ENCODE peak calls at places on chromosomes 6 and 20, in seven cellular contexts. H is A549, R is cardiac muscle cell, J is Panc1, Q is stomach, S is ovary, A is keratinocyte. U is an unnamed sample.

GRCh38 chr6:166588691-166589333 is 2.3 kb upstream of the RAMACL start:
- DNase-seq in R (no peak), Q (no peak), H (no peak), A (no peak), S (no peak), J (no peak), U (no peak)

GRCh38 chr20:3204124-3204794 is at the start of gene DDRGK1:
- DNase-seq in Q (peak; percentile 93), A (peak; percentile 36), J (peak; percentile 61), H (peak; percentile 91), R (peak; percentile 84), S (peak; percentile 92), U (peak; percentile 92)

GRCh38 chr20:53510266-53510665 is 83.4 kb downstream of the ZNF217 start:
- DNase-seq in J (no peak), Q (no peak), H (no peak), S (no peak), R (no peak), A (no peak), U (no peak)

GRCh38 chr6:166204852-166205650 is 37.4 kb upstream of the TBXT start:
- DNase-seq in R (no peak), J (no peak), S (no peak), H (no peak), A (no peak), Q (no peak), U (no peak)

GRCh38 chr6:145544031-145544430 is 191.3 kb downstream of the EPM2A start:
- DNase-seq in R (no peak), Q (no peak), H (peak; percentile 1), J (no peak), A (peak; percentile 59), S (no peak), U (no peak)

GRCh38 chr20:6473197-6473596 is 294.3 kb upstream of the BMP2 start:
- DNase-seq in Q (no peak), A (peak; percentile 41), J (no peak), S (no peak), H (no peak), R (no peak), U (no peak)

GRCh38 chr20:34420146-34420545 is 57.1 kb downstream of the ITCH start:
- DNase-seq in R (no peak), A (no peak), S (no peak), J (no peak), H (no peak), Q (no peak), U (no peak)

GRCh38 chr20:15220009-15220656 is 882.7 kb upstream of the FLRT3 start:
- DNase-seq in Q (no peak), A (no peak), R (no peak), H (no peak), S (no peak), J (no peak), U (no peak)

GRCh38 chr6:165568326-165568725 is 94.7 kb downstream of the PDE10A start:
- DNase-seq in J (no peak), R (no peak), A (no peak), Q (no peak), H (no peak), S (no peak), U (no peak)

DNA sequence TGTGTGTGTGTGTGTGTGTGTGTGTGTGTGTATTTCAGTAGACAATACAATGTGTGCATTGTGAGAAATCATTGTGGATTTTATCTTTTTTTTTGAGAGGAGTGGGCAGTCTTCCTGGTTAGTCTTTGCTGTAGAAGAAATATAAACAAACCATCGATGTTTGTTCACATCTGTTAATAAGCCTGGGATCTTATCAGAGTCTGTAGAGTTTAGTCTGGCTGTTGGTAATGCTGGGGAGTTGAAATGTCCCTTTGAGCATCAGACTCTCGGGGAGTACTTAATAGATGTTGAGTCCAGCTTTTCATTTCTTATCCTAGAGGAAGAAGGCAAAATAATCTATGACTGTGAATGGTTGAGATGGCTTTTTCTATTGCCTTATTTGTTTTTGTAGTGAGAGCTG is 96.6 kb upstream of the SUPT3H start:
- DNase-seq in Q (no peak), R (no peak), A (no peak), S (no peak), H (no peak), J (no peak), U (no peak)
- H3K27ac ChIP-seq in Q (no peak overlapping the region), R (no peak overlapping the region), A (no peak overlapping the region), S (no peak overlapping the region), H (no peak overlapping the region), J (no peak overlapping the region), U (no peak overlapping the region)

DNA sequence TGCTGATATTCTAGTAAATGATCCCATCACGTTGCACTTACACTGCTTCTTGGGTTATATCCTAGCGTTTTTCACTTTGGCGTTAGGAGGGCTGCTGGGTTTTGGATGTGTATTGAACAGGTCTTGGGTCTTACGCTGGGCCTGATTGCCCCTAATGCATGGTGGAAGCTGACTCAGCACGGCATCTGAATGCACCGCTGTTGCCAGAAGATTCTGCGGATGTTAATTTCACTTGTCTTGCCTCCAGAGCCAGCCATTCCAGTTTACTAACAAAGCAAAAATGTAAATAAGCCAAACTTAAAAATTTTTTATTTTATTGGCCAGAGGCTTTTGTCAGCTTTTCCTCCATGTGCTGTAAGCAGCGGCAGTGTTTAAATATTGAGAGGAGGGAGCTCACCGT is 233.5 kb downstream of the TMEM242 start:
- DNase-seq in Q (no peak), J (no peak), H (no peak), S (no peak), A (no peak), R (no peak), U (no peak)
- H3K4me3 ChIP-seq in Q (no peak overlapping the region), J (no peak overlapping the region), H (no peak overlapping the region), S (no peak overlapping the region), A (no peak overlapping the region), R (no peak overlapping the region), U (no peak overlapping the region)

GRCh38 chr6:106161893-106162292 is 75.8 kb downstream of the PRDM1 start:
- DNase-seq in S (no peak), Q (no peak), R (no peak), H (no peak), A (no peak), J (no peak), U (no peak)
- H3K4me1 ChIP-seq in S (no peaks in the 10 kb centered on the region), Q (no peaks in the 10 kb centered on the region), R (no peaks in the 10 kb centered on the region), H (peaks cover 9% of the 10 kb centered on the region), A (peaks cover 13% of the 10 kb centered on the region), J (no peaks in the 10 kb centered on the region), U (no peaks in the 10 kb centered on the region)

DNA sequence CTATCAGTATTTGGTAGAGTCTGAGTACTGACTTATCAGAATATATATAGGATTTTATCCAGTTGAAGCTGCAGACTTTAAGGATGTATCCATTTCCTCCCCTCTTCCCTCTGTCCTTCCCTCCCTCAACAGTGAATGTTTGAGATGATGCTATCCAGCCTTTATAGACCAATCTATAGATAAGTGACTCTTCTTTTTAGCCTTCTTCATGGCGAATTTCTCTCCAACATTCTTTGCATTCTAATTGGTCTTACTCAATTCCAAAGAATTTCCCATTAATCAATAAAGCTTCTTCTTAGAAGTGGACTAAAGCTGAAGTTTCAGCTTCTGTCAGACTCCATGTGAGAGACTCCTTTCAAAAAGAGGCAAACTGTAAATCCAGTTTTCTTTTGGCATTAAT is 99.3 kb downstream of the AIG1 start:
- DNase-seq in A (no peak), R (no peak), H (no peak), S (no peak), Q (no peak), J (no peak), U (no peak)
- H3K27ac ChIP-seq in A (no peak overlapping the region), R (no peak overlapping the region), H (no peak overlapping the region), S (no peak overlapping the region), Q (no peak overlapping the region), J (no peak overlapping the region), U (no peak overlapping the region)

GRCh38 chr6:11380969-11381744 is 148.7 kb upstream of the NEDD9 start:
- DNase-seq in R (no peak), A (no peak), Q (no peak), J (no peak), H (no peak), S (no peak), U (no peak)

GRCh38 chr6:11380549-11380948 is 148.1 kb upstream of the NEDD9 start:
- DNase-seq in Q (no peak), J (no peak), H (no peak), R (no peak), A (no peak), S (no peak), U (no peak)

GRCh38 chr6:11379805-11380204 is 147.3 kb upstream of the NEDD9 start:
- DNase-seq in R (no peak), H (no peak), S (no peak), Q (no peak), A (no peak), J (no peak), U (no peak)

GRCh38 chr6:11384531-11385309 is 152.3 kb upstream of the NEDD9 start:
- DNase-seq in A (no peak), H (no peak), R (no peak), S (no peak), Q (no peak), J (no peak), U (no peak)

DNA sequence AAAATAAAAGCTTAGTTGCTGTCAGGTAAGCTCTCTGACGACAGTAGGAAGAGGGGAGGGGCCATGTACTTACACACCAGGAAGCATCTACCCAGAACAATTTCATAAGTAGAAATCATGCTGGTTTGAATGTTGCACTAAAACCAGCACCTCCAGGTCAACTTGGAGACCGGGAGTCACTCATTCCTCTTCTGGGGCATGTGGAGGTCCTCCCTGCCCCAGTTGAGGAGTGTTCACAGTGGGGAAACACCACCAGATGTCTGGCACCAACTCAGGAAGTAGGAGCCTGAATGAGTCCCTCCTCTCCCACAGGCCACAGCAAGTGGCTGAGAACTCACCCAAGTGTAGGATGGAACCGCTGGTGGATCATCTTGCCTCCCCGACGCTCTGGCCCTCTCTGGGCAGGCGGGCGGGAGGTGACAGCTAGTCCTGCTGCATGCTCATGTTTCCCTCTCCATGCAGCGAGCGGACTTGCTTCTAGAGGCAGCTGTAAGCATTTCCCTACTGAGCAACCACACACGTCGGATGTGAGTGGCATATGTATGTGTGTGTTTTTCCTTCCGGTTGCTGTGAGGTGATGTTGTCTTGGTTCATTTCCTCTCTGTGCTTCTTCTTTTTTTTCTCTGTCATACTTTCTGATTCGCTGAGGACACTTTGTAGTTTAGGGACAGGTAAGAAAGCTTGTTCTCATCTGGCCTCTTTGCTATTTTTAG is 149.5 kb upstream of the NEDD9 start:
- DNase-seq in Q (peak; percentile 43), A (no peak), H (no peak), R (no peak), S (no peak), J (no peak), U (peak; percentile 41)
- H3K4me3 ChIP-seq in Q (peak overlapping the region; percentile 23), A (no peak overlapping the region), H (no peak overlapping the region), R (no peak overlapping the region), S (no peak overlapping the region), J (no peak overlapping the region), U (peak overlapping the region; percentile 37)

U was measured in lung.